ENCODE peak calls at places on chromosome 2, in eight cellular contexts. Q is A673; N is CD4-positive, alpha-beta T cell; E is left ventricle myocardium inferior; P is keratinocyte; V is uterus; X is cardiac muscle cell; S is fibroblast of the aortic adventitia. G is an unnamed sample.
A peak's percentile ranks its signal among the peaks of the same experiment; 100 is the strongest.

GRCh38 chr2:176173679-176174381 is 14.6 kb upstream of the HOXD1 start:
- DNase-seq in V (no peak), E (no peak), P (no peak), S (no peak), N (no peak), X (no peak), Q (no peak), G (no peak)

GRCh38 chr2:60260646-60261296 is 292.7 kb downstream of the BCL11A start:
- DNase-seq in V (no peak), X (no peak), S (no peak), P (no peak), E (no peak), N (no peak), Q (no peak), G (no peak)

GRCh38 chr2:155867564-155867963 is 465.0 kb downstream of the NR4A2 start:
- DNase-seq in P (no peak), E (no peak), X (no peak), S (no peak), V (no peak), Q (no peak), N (no peak), G (no peak)

GRCh38 chr2:63053235-63053888 is 2.7 kb downstream of the OTX1 start:
- DNase-seq in S (no peak), P (no peak), E (no peak), V (no peak), N (no peak), Q (no peak), X (no peak), G (no peak)

GRCh38 chr2:176118606-176119370 is 2.2 kb downstream of the HOXD10 start:
- DNase-seq in S (no peak), V (peak; percentile 76), Q (peak; percentile 90), N (no peak), X (no peak), E (no peak), P (no peak), G (no peak)

GRCh38 chr2:160271166-160272086 is 71.4 kb upstream of the ITGB6 start:
- DNase-seq in V (peak; percentile 25), E (no peak), X (peak; percentile 90), P (no peak), N (no peak), Q (no peak), S (peak; percentile 45), G (peak; percentile 15)

GRCh38 chr2:197205590-197206215 is 104.9 kb downstream of the ANKRD44 start:
- DNase-seq in X (no peak), S (no peak), N (peak; percentile 66), Q (no peak), P (no peak), E (no peak), V (no peak), G (no peak)

GRCh38 chr2:202588647-202589581 is 45.9 kb upstream of the FAM117B start:
- DNase-seq in E (peak; percentile 52), P (peak; percentile 36), X (peak; percentile 86), S (peak; percentile 78), N (peak; percentile 57), Q (peak; percentile 83), V (peak; percentile 59), G (peak; percentile 66)

GRCh38 chr2:58387701-58388100 is 146.6 kb upstream of the FANCL start:
- DNase-seq in S (no peak), V (no peak), Q (no peak), X (no peak), P (no peak), N (no peak), E (no peak), G (no peak)

GRCh38 chr2:28869494-28870145 is 489 bp downstream of the TRMT61B start:
- DNase-seq in P (peak; percentile 0), S (peak; percentile 2), N (no peak), X (peak; percentile 52), V (no peak), Q (no peak), E (no peak), G (no peak)

GRCh38 chr2:218285604-218286003 is 6.7 kb downstream of the TMBIM1 start:
- DNase-seq in E (peak; percentile 75), S (peak; percentile 90), X (no peak), N (no peak), P (no peak), V (peak; percentile 50), Q (no peak), G (no peak)

GRCh38 chr2:24206242-24206641 is 31.4 kb downstream of the FAM228A start:
- DNase-seq in S (no peak), X (no peak), N (no peak), P (no peak), V (no peak), E (no peak), Q (no peak), G (no peak)

GRCh38 chr2:235523486-235524150 is 29.8 kb downstream of the AGAP1 start:
- DNase-seq in E (no peak), N (no peak), P (no peak), S (no peak), X (no peak), V (no peak), Q (no peak), G (no peak)

GRCh38 chr2:46521215-46521683 is 41.9 kb downstream of the TMEM247 start:
- DNase-seq in P (no peak), V (peak; percentile 83), S (peak; percentile 98), Q (no peak), X (no peak), E (peak; percentile 77), N (no peak), G (no peak)

GRCh38 chr2:6685447-6685846 is 180.3 kb downstream of the CMPK2 start:
- DNase-seq in P (no peak), E (no peak), X (no peak), N (no peak), S (no peak), V (no peak), Q (no peak), G (no peak)

GRCh38 chr2:19711470-19712372 is 190.1 kb downstream of the TTC32 start:
- DNase-seq in N (no peak), E (no peak), P (peak; percentile 75), S (peak; percentile 98), X (no peak), V (peak; percentile 43), Q (peak; percentile 61), G (peak; percentile 40)

GRCh38 chr2:205701509-205701908 is 19.2 kb downstream of the NRP2 start:
- DNase-seq in X (no peak), P (no peak), N (no peak), Q (no peak), E (no peak), V (no peak), S (peak; percentile 70), G (no peak)

DNA sequence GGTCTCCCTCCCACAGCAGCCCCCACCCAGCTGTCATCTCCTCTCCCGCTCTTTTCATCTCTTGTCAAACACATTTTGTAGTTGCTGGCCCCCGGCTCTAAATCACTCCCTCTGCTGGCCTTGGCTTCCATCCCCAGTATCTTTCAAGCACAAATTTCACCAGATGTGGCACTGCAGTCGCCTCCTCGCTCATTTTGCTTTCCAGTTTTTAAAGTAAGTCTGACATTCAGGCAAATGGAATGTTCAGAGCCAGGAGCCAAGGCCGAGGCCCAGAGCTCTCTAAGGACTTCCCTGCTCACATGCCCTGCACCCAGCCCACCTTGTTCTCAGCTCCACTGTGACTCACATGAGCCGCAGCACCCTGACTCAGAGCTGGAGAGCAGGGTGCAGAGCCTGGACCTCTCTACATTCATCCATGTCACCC is 158.4 kb downstream of the GALNT14 start:
- DNase-seq in S (peak; percentile 62), E (peak; percentile 20), N (no peak), V (peak; percentile 28), Q (no peak), P (peak; percentile 77), X (peak; percentile 30), G (peak; percentile 42)
- TF ChIP-seq CTCF in S (peak; percentile 26), E (peak; percentile 36), N (no peak), V (no peak), Q (peak; percentile 28), P (peak; percentile 58), X (no peak), G (no peak)

DNA sequence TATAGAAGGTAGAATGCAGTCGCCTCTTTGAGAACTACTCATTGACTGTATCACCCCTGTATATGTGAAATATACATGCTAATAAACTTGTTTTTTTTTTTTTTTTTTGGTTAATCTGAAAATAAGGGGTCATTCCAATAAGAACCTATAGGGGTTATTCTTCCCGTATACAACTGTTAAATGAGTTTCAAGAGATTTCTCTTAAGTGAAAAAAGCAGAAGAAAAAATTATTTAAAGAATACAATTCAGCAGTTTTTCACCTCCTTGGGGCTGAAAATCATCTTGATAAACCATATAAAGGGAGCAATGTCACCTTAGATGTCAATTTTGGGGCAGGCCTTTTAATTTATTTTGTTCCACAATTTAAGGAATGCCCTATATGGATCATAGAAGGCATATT is 66.5 kb downstream of the SEPTIN10 start:
- DNase-seq in X (no peak), Q (no peak), S (no peak), E (no peak), P (no peak), N (no peak), V (no peak), G (no peak)
- TF ChIP-seq CTCF in X (no peak), Q (no peak), S (no peak), E (no peak), P (no peak), N (no peak), V (no peak), G (no peak)

DNA sequence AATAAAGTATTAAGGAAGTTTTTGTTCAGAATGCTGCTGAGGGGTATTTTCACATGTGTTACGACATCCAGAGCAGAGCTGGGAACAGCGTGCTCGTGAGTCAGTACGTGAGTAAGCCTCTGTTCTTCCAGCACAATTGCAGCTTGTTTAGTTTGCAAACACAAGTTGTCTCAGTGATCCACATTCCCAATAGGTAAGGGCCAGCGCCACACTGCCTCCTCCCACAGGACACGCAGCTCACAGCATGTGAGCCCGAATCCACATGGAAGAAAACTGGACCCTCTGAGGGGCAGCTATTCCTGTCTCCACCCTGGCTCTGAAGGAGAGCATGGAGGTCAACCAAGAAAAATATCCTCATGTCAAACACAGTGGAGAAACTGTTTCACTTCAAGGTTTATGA is 173.9 kb upstream of the PID1 start:
- DNase-seq in P (peak; percentile 78), Q (no peak), V (peak; percentile 79), X (no peak), E (peak; percentile 41), N (no peak), S (peak; percentile 98), G (peak; percentile 68)
- TF ChIP-seq CTCF in P (peak; percentile 52), Q (no peak), V (peak; percentile 15), X (peak; percentile 2), E (no peak), N (no peak), S (peak; percentile 11), G (no peak)

GRCh38 chr2:64363140-64363539 is 90.8 kb upstream of the LGALSL start:
- DNase-seq in S (no peak), V (no peak), E (no peak), P (no peak), Q (no peak), N (no peak), X (peak; percentile 32), G (no peak)

GRCh38 chr2:64367444-64367843 is 86.5 kb upstream of the LGALSL start:
- DNase-seq in Q (no peak), P (no peak), S (no peak), N (no peak), X (peak; percentile 31), E (no peak), V (no peak), G (no peak)

GRCh38 chr2:64362562-64363026 is 91.4 kb upstream of the LGALSL start:
- DNase-seq in N (no peak), E (no peak), Q (no peak), P (peak; percentile 100), S (no peak), X (no peak), V (no peak), G (peak; percentile 78)

GRCh38 chr2:64361151-64361938 is 92.6 kb upstream of the LGALSL start:
- DNase-seq in X (no peak), N (no peak), P (no peak), Q (no peak), E (no peak), S (no peak), V (no peak), G (no peak)

GRCh38 chr2:64363848-64364247 is 90.1 kb upstream of the LGALSL start:
- DNase-seq in P (no peak), Q (peak; percentile 56), N (no peak), X (no peak), S (no peak), E (no peak), V (no peak), G (no peak)
- TF ChIP-seq CTCF in P (peak; percentile 24), Q (no peak), N (no peak), X (no peak), S (no peak), E (no peak), V (no peak), G (no peak)